ENCODE peak calls at places on chromosomes 4 and X, in five cellular contexts. D is kidney tubule cell, F is HT-29, E is A172, B is AG04450. J is an unnamed sample.

GRCh38 chrX:84099120-84099519 is 88.9 kb downstream of the RPS6KA6 start:
- DNase-seq in E (no peak), B (no peak), F (no peak), D (no peak), J (no peak)

GRCh38 chr4:39114436-39114835 is 52.4 kb downstream of the KLHL5 start:
- DNase-seq in B (peak; percentile 15), E (no peak), F (no peak), D (no peak), J (no peak)

GRCh38 chr4:11259837-11260236 is 168.9 kb downstream of the HS3ST1 start:
- DNase-seq in E (no peak), B (no peak), F (no peak), D (no peak), J (no peak)

GRCh38 chrX:40176256-40176978 is 78.7 kb upstream of the BCOR start:
- DNase-seq in B (no peak), F (peak; percentile 45), D (peak; percentile 19), E (no peak), J (no peak)

GRCh38 chr4:113083346-113083745 is 33.9 kb downstream of the ANK2 start:
- DNase-seq in E (no peak), F (no peak), B (no peak), D (no peak), J (no peak)

GRCh38 chr4:183438458-183439113 is 5.8 kb upstream of the CDKN2AIP start:
- DNase-seq in E (peak; percentile 94), D (peak; percentile 99), F (peak; percentile 87), B (peak; percentile 65), J (no peak)

GRCh38 chr4:176309046-176309445 is 10.7 kb upstream of the SPCS3 start:
- DNase-seq in B (no peak), D (no peak), E (no peak), F (no peak), J (no peak)

GRCh38 chrX:14533867-14534266 is 4.5 kb downstream of the GLRA2 start:
- DNase-seq in F (peak; percentile 11), D (no peak), E (no peak), B (no peak), J (no peak)

GRCh38 chr4:169351860-169352259 is 81.1 kb upstream of the SH3RF1 start:
- DNase-seq in F (no peak), E (no peak), B (no peak), D (peak; percentile 52), J (no peak)

GRCh38 chr4:8537041-8537461 is 43.1 kb upstream of the GPR78 start:
- DNase-seq in B (peak; percentile 76), E (peak; percentile 94), D (peak; percentile 97), F (peak; percentile 75), J (peak; percentile 14)

GRCh38 chrX:73977542-73978169 is 326.3 kb upstream of the ZCCHC13 start:
- DNase-seq in D (no peak), E (no peak), F (peak; percentile 3), B (no peak), J (no peak)

GRCh38 chrX:147901476-147902126 is 10.1 kb upstream of the FMR1 start:
- DNase-seq in D (no peak), E (no peak), B (no peak), F (no peak), J (no peak)

GRCh38 chr4:134691915-134692314 is 490.3 kb upstream of the PABPC4L start:
- DNase-seq in B (no peak), F (no peak), D (peak; percentile 42), E (peak; percentile 90), J (no peak)

GRCh38 chr4:113043591-113043990 is 5.9 kb upstream of the ANK2 start:
- DNase-seq in B (no peak), D (no peak), E (no peak), F (no peak), J (no peak)

GRCh38 chr4:26330946-26331345 is 10.1 kb downstream of the RBPJ start:
- DNase-seq in E (no peak), B (no peak), D (peak; percentile 82), F (no peak), J (no peak)

GRCh38 chr4:154660052-154660451 is 47.6 kb upstream of the FGG start:
- DNase-seq in D (no peak), F (no peak), E (no peak), B (no peak), J (no peak)

GRCh38 chr4:103008875-103009729 is 10.4 kb downstream of the SLC9B1 start:
- DNase-seq in B (peak; percentile 50), E (peak; percentile 64), F (peak; percentile 88), D (peak; percentile 70), J (no peak)

GRCh38 chr4:94741304-94741703 is 16.5 kb upstream of the BMPR1B start:
- DNase-seq in D (no peak), F (no peak), E (no peak), B (peak; percentile 15), J (no peak)

GRCh38 chr4:153788419-153789276 is at the start of gene SFRP2:
- DNase-seq in F (no peak), D (no peak), B (no peak), E (no peak), J (no peak)

GRCh38 chr4:87530868-87531267 is 1.7 kb upstream of the SPARCL1 start:
- DNase-seq in D (no peak), E (no peak), B (no peak), F (no peak), J (peak; percentile 14)

GRCh38 chr4:26867914-26868684 is 7.5 kb downstream of the STIM2 start:
- DNase-seq in D (no peak), E (no peak), F (no peak), B (no peak), J (no peak)

J was measured in thoracic aorta.